ENCODE peak calls at places on chromosome 20, in four cellular contexts. C, O, U and Y are unnamed samples.

GRCh38 chr20:23050847-23051627 is 1.6 kb upstream of the THBD start:
- DNase-seq in C (peak; percentile 87), O (peak; percentile 96), U (peak; percentile 75), Y (peak; percentile 90)

GRCh38 chr20:3670511-3670910 is 7.3 kb upstream of the GFRA4 start:
- DNase-seq in C (no peak), O (no peak), U (no peak), Y (no peak)

GRCh38 chr20:39264506-39265172 is 302.5 kb downstream of the DHX35 start:
- DNase-seq in C (peak; percentile 54), O (peak; percentile 89), U (peak; percentile 82), Y (no peak)

GRCh38 chr20:41428285-41428684 is 61.7 kb upstream of the EMILIN3 start:
- DNase-seq in C (no peak), O (no peak), U (no peak), Y (no peak)

GRCh38 chr20:31712564-31713311 is 9.9 kb downstream of the BCL2L1 start:
- DNase-seq in C (peak; percentile 87), O (peak; percentile 93), U (peak; percentile 97), Y (peak; percentile 84)

GRCh38 chr20:46213946-46214830 is 94.1 kb downstream of the CDH22 start:
- DNase-seq in C (no peak), O (no peak), U (peak; percentile 71), Y (no peak)

GRCh38 chr20:19653328-19653727 is 104.7 kb upstream of the RIN2 start:
- DNase-seq in C (no peak), O (no peak), U (no peak), Y (no peak)

GRCh38 chr20:32456869-32457421 is 98.8 kb downstream of the ASXL1 start:
- DNase-seq in C (no peak), O (peak; percentile 78), U (no peak), Y (no peak)

GRCh38 chr20:11499235-11499634 is 418.5 kb upstream of the BTBD3 start:
- DNase-seq in C (no peak), O (peak; percentile 4), U (no peak), Y (no peak)

GRCh38 chr20:50032955-50033666 is 50.3 kb downstream of the SNAI1 start:
- DNase-seq in C (no peak), O (no peak), U (no peak), Y (no peak)

GRCh38 chr20:41692479-41693135 is 74.4 kb upstream of the CHD6 start:
- DNase-seq in C (peak; percentile 85), O (peak; percentile 97), U (peak; percentile 94), Y (peak; percentile 91)

GRCh38 chr20:54292186-54292585 is 84.3 kb downstream of the PFDN4 start:
- DNase-seq in C (no peak), O (no peak), U (no peak), Y (no peak)

GRCh38 chr20:51095755-51096509 is 73.0 kb upstream of the KCNG1 start:
- DNase-seq in C (no peak), O (peak; percentile 86), U (no peak), Y (no peak)

GRCh38 chr20:56989516-56989915 is 276.9 kb downstream of the BMP7 start:
- DNase-seq in C (no peak), O (no peak), U (no peak), Y (no peak)

GRCh38 chr20:47352332-47353223 is 3.9 kb downstream of the ZMYND8 start:
- DNase-seq in C (peak; percentile 59), O (peak; percentile 89), U (no peak), Y (peak; percentile 66)

GRCh38 chr20:20214757-20215275 is 153.1 kb upstream of the INSM1 start:
- DNase-seq in C (no peak), O (no peak), U (no peak), Y (no peak)

GRCh38 chr20:15654208-15654649 is 919.0 kb downstream of the KIF16B start:
- DNase-seq in C (no peak), O (peak; percentile 92), U (no peak), Y (no peak)

GRCh38 chr20:51220293-51220706 is 197.4 kb upstream of the KCNG1 start:
- DNase-seq in C (peak; percentile 20), O (peak; percentile 60), U (no peak), Y (peak; percentile 61)

GRCh38 chr20:19787366-19787765 is 29.3 kb downstream of the RIN2 start:
- DNase-seq in C (no peak), O (no peak), U (no peak), Y (no peak)

GRCh38 chr20:1184638-1185315 is at the start of gene TMEM74B:
- DNase-seq in C (no peak), O (no peak), U (no peak), Y (no peak)

GRCh38 chr20:51650685-51651134 is 108.2 kb upstream of the NFATC2 start:
- DNase-seq in C (no peak), O (peak; percentile 56), U (no peak), Y (peak; percentile 51)

GRCh38 chr20:47232518-47232917 is 124.0 kb downstream of the ZMYND8 start:
- DNase-seq in C (no peak), O (no peak), U (no peak), Y (no peak)

GRCh38 chr20:63885264-63886053 is 9.5 kb upstream of the DNAJC5 start:
- DNase-seq in C (no peak), O (no peak), U (no peak), Y (no peak)

GRCh38 chr20:44087051-44087856 is 99.7 kb downstream of the JPH2 start:
- DNase-seq in C (no peak), O (no peak), U (peak; percentile 62), Y (no peak)

GRCh38 chr20:31751126-31751525 is 12.0 kb downstream of the TPX2 start:
- DNase-seq in C (no peak), O (no peak), U (no peak), Y (no peak)

GRCh38 chr20:17619351-17620093 is 49.6 kb downstream of the DSTN start:
- DNase-seq in C (no peak), O (no peak), U (peak; percentile 61), Y (no peak)

GRCh38 chr20:57769756-57770155 is 59.9 kb upstream of the PMEPA1 start:
- DNase-seq in C (no peak), O (peak; percentile 63), U (peak; percentile 4), Y (no peak)

GRCh38 chr20:37228656-37229055 is 33.0 kb downstream of the GHRH start:
- DNase-seq in C (peak; percentile 28), O (no peak), U (no peak), Y (no peak)

GRCh38 chr20:8094415-8094818 is 37.6 kb upstream of the PLCB1 start:
- DNase-seq in C (peak; percentile 67), O (peak; percentile 24), U (peak; percentile 97), Y (peak; percentile 60)

GRCh38 chr20:22925613-22925983 is 109.5 kb upstream of the SSTR4 start:
- DNase-seq in C (no peak), O (no peak), U (no peak), Y (no peak)

GRCh38 chr20:64025826-64026412 is 10.1 kb upstream of the C20orf204 start:
- DNase-seq in C (no peak), O (no peak), U (no peak), Y (no peak)

GRCh38 chr20:56710577-56711465 is 81.7 kb downstream of the TFAP2C start:
- DNase-seq in C (no peak), O (no peak), U (no peak), Y (peak; percentile 54)

GRCh38 chr20:62195072-62195400 is 12.2 kb downstream of the MTG2 start:
- DNase-seq in C (no peak), O (no peak), U (no peak), Y (no peak)
- H3K4me1 ChIP-seq in C (peaks cover 28% of the 10 kb centered on the region), O (no peaks in the 10 kb centered on the region), U (no peaks in the 10 kb centered on the region), Y (no peaks in the 10 kb centered on the region)

DNA sequence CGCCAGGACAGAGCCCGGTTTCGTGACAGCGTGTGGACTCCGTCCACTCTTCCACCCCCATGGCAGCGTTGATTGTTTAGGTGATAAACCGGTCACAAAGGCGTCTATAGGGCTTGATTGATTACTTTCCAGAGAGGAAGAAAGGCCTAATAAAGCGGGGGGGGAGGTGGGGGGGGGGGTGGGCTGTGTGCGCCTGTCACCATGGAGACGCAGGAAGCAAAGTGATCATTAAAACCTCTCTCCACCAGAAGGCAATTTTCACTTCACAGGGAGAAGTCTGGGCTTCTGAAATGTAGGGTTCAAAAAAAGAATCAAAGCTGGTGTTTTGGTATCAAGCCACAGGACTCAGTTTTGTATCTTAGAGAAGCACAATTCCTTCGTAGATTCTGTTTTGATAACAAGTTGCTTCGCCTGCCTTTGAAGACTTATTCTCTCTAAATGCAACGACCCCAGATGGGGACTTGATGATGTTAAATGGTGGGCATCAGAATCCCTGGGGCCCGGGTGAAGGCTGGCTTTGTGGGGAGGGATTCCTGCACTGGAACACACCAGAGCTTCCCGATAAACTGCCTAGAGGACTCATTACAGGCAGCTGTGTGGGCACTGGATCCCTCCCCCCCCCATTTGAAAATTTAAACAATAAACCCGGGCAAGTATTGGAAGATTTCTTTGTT is 1.5 kb downstream of the PHACTR3 start:
- DNase-seq in C (no peak), O (no peak), U (no peak), Y (no peak)
- H3K4me3 ChIP-seq in C (peak overlapping the region; percentile 65), O (no peak overlapping the region), U (no peak overlapping the region), Y (no peak overlapping the region)

DNA sequence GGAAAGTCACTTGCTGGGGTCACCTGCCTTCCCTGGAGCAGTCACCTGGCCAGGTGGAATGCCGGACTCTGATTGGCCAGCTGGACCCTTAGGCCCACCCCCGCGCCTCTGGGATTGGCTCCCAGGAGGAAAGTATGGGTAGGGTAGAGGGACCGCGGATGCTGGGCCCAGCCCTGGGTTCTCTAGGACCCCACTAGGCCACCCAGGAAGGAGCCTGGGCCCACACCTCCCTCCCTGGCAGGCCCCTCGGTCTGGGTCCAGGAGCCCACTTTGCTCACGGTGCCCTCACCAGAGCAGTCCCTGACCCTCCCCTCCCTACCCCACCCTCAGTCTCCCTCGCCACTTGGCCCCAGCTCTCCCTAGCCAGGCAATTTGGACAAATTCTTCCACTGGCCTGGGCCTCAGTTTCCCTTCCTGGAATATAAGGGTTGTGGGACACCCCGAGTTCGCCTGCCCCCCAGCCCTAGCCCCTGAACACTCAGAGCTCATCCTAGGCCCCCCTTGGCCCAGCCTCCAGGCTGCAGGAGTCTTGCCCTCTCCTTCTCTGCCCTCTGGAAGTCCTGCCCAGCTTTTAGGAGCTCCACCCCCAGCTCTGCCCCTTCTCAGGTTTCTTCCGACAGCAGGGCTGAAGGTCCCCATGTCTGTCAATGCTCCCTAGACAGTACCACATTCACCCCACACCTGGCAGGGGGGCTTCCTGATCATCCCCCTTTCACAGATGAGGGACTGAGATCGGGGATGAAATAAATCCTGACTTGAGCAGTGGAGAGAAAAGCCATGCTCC is 299.6 kb downstream of the TAF4 start:
- DNase-seq in C (no peak), O (peak; percentile 20), U (peak; percentile 38), Y (no peak)
- H3K4me1 ChIP-seq in C (no peaks in the 10 kb centered on the region), O (no peaks in the 10 kb centered on the region), U (no peaks in the 10 kb centered on the region), Y (no peaks in the 10 kb centered on the region)

GRCh38 chr20:35661908-35662307 is 2.8 kb downstream of the CPNE1 start:
- DNase-seq in C (no peak), O (no peak), U (no peak), Y (no peak)
- H3K4me3 ChIP-seq in C (peak overlapping the region; percentile 86), O (no peak overlapping the region), U (no peak overlapping the region), Y (peak overlapping the region; percentile 4)

DNA sequence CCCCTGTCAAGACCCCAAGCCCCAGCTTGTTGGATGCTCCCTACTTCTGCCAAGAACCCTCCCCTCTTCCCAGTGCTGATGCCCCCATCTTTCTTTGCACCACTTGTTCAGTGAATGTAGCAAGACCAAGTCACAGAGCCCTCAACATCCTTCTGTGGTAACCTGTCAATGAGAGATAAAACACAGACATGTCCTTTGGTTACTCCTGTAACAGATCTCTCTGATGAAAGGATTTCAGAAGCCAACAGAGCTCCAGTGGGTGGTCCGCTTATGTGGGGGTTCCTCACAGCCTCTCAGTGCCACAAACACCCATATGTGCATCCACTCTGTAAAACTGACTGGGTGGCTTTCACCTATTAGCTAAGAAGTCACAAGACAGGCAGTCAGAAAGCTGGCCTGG is 93.2 kb upstream of the CST7 start:
- DNase-seq in C (no peak), O (no peak), U (no peak), Y (no peak)
- H3K4me1 ChIP-seq in C (no peaks in the 10 kb centered on the region), O (no peaks in the 10 kb centered on the region), U (no peaks in the 10 kb centered on the region), Y (no peaks in the 10 kb centered on the region)